ENCODE peak calls at places on chromosomes 5 and 9, in four cellular contexts. C is neural crest cell, I is heart right ventricle, A is GM20000. U is an unnamed sample.
A peak's percentile ranks its signal among the peaks of the same experiment; 100 is the strongest.

GRCh38 chr9:116737137-116737546 is 50.0 kb downstream of the TRIM32 start:
- DNase-seq in I (peak; percentile 62), A (peak; percentile 74), C (peak; percentile 95), U (peak; percentile 80)

GRCh38 chr5:59661939-59662615 is 231.4 kb downstream of the PDE4D start:
- DNase-seq in C (no peak), A (peak; percentile 22), I (no peak), U (no peak)

GRCh38 chr5:5231576-5231975 is 91.4 kb downstream of the ADAMTS16 start:
- DNase-seq in A (no peak), C (no peak), I (no peak), U (no peak)

GRCh38 chr9:130768265-130768664 is 66.8 kb upstream of the ABL1 start:
- DNase-seq in A (no peak), I (no peak), C (no peak), U (no peak)

GRCh38 chr5:23631283-23632045 is 124.1 kb downstream of the PRDM9 start:
- DNase-seq in A (no peak), C (no peak), I (peak; percentile 30), U (no peak)

GRCh38 chr5:54719384-54720306 is 202.1 kb downstream of the SNX18 start:
- DNase-seq in C (no peak), I (peak; percentile 59), A (no peak), U (no peak)

GRCh38 chr5:146519554-146519953 is 3.6 kb upstream of the GPR151 start:
- DNase-seq in C (no peak), I (no peak), A (no peak), U (no peak)

GRCh38 chr5:128572546-128573339 is 34.7 kb upstream of the FBN2 start:
- DNase-seq in C (no peak), I (no peak), A (no peak), U (no peak)

GRCh38 chr9:71909887-71910601 is 949 bp downstream of the ABHD17B start:
- DNase-seq in A (peak; percentile 44), C (peak; percentile 66), I (peak; percentile 70), U (peak; percentile 40)

GRCh38 chr5:88093765-88094164 is 174.9 kb downstream of the TMEM161B start:
- DNase-seq in C (no peak), A (peak; percentile 35), I (no peak), U (no peak)

GRCh38 chr5:160692272-160692671 is 159.7 kb downstream of the ATP10B start:
- DNase-seq in I (no peak), C (no peak), A (no peak), U (no peak)

GRCh38 chr5:115439042-115439441 is 105.5 kb downstream of the FEM1C start:
- DNase-seq in I (no peak), A (no peak), C (no peak), U (no peak)

GRCh38 chr9:135851748-135852147 is 55.6 kb downstream of the CAMSAP1 start:
- DNase-seq in I (no peak), C (no peak), A (no peak), U (no peak)

GRCh38 chr9:132451276-132451675 is 41.3 kb downstream of the CFAP77 start:
- DNase-seq in C (no peak), I (no peak), A (no peak), U (no peak)

GRCh38 chr9:137454506-137455360 is 4.4 kb downstream of the NSMF start:
- DNase-seq in I (no peak), C (no peak), A (no peak), U (no peak)

GRCh38 chr9:130451509-130452388 is 7.0 kb downstream of the ASS1 start:
- DNase-seq in A (no peak), I (peak; percentile 88), C (no peak), U (no peak)

GRCh38 chr9:105357937-105358336 is 89.9 kb upstream of the FSD1L start:
- DNase-seq in A (peak; percentile 54), I (no peak), C (no peak), U (peak; percentile 30)

GRCh38 chr5:131795879-131796792 is 681 bp downstream of the FNIP1 start:
- DNase-seq in C (peak; percentile 38), I (peak; percentile 73), A (peak; percentile 37), U (peak; percentile 50)